ENCODE peak calls at places on chromosomes 16 and 17, in five cellular contexts. U, T, E, I and Y are unnamed samples.

GRCh38 chr16:379183-379960 is 2.4 kb downstream of the PGAP6 start:
- DNase-seq in U (no peak), T (no peak), E (no peak), I (no peak), Y (no peak)

GRCh38 chr16:28013878-28014277 is 49.6 kb downstream of the GSG1L start:
- DNase-seq in U (no peak), T (no peak), E (no peak), I (no peak), Y (no peak)

GRCh38 chr16:2968738-2969544 is at the start of gene PAQR4:
- DNase-seq in U (peak; percentile 90), T (peak; percentile 83), E (peak; percentile 91), I (peak; percentile 75), Y (peak; percentile 87)

GRCh38 chr17:57552114-57552601 is 192.9 kb downstream of the CCDC182 start:
- DNase-seq in U (no peak), T (peak; percentile 64), E (peak; percentile 77), I (peak; percentile 61), Y (no peak)

GRCh38 chr16:83887088-83887487 is 11.8 kb upstream of the MLYCD start:
- DNase-seq in U (no peak), T (no peak), E (peak; percentile 32), I (no peak), Y (peak; percentile 11)

GRCh38 chr16:15925631-15926030 is 23.8 kb upstream of the ABCC1 start:
- DNase-seq in U (no peak), T (no peak), E (no peak), I (no peak), Y (no peak)

GRCh38 chr16:65054457-65054856 is 67.4 kb downstream of the CDH11 start:
- DNase-seq in U (no peak), T (no peak), E (peak; percentile 19), I (no peak), Y (no peak)

GRCh38 chr16:4762205-4762604 is 4.8 kb downstream of the ZNF500 start:
- DNase-seq in U (no peak), T (no peak), E (no peak), I (no peak), Y (no peak)

GRCh38 chr17:13650096-13650675 is 48.5 kb upstream of the HS3ST3A1 start:
- DNase-seq in U (no peak), T (no peak), E (no peak), I (no peak), Y (no peak)

GRCh38 chr16:88287219-88287618 is 95.5 kb upstream of the ZNF469 start:
- DNase-seq in U (no peak), T (no peak), E (no peak), I (no peak), Y (no peak)

GRCh38 chr17:46193246-46193625 is at the start of gene KANSL1:
- DNase-seq in U (peak; percentile 94), T (peak; percentile 80), E (peak; percentile 97), I (peak; percentile 89), Y (peak; percentile 85)

GRCh38 chr16:35868630-35869029 is 2409.2 kb downstream of the TP53TG3F start:
- DNase-seq in U (no peak), T (no peak), E (no peak), I (no peak), Y (no peak)

GRCh38 chr16:30722443-30722842 is 23.5 kb downstream of the SRCAP start:
- DNase-seq in U (no peak), T (no peak), E (no peak), I (no peak), Y (no peak)
- TF ChIP-seq CTCF in U (no peak), T (no peak), E (no peak), I (no peak), Y (no peak)

DNA sequence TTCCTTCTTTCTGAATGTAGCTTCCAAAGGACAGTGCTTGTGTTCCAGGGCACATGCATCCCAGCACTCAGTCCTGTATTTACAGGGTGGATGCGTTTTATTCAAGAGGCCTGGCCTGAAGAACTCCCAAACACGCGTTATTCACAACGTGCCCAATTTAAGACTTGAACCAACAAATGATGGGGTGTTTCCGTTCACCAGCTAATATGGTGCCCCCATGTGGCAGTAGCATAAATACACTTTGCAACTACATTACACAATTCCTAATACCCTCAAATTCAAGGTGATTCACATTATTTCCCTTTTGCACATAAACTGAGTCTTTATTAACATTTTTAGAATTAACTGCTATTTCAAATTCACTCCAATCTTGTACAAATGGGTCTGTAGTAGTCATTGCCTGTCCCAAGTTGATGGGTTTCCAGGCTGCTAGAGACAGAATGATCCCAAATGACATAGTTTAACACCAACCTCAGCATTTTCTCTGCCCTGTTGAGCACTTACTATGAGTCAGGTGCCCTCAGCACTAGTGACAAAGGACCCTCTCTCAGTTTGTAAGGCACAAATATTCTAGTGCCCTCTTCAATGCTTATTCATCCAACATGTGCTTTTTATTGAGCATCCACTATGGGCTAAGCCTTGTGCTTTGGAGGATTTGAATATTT is 26.9 kb downstream of the HSD17B2 start:
- DNase-seq in U (no peak), T (no peak), E (peak; percentile 40), I (no peak), Y (no peak)
- H3K27me3 ChIP-seq in U (no peaks in the 10 kb centered on the region), T (no peaks in the 10 kb centered on the region), E (no peaks in the 10 kb centered on the region), I (no peaks in the 10 kb centered on the region), Y (no peaks in the 10 kb centered on the region)

DNA sequence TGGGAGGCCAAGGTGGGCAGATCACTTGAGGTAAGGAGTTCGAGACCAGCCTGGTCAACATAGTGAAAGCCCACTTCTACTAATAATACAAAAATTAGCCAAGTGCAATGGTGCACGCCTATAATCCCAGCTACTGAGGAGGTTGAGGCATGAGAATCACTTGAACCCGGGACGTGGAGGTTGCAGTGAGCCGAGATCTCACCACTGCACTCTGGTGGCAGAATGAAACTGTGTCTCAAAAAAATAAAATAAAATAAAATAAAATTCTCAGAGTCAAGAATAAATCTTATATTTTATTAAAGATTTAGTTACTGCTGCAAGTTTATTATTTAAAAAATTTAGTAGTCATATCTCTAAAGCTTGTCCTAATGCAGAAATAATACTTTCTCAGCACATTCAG is 29.7 kb downstream of the ARL4D start:
- DNase-seq in U (no peak), T (no peak), E (no peak), I (no peak), Y (no peak)
- TF ChIP-seq CTCF in U (no peak), T (no peak), E (peak; percentile 26), I (no peak), Y (no peak)

GRCh38 chr17:1643999-1644492 is 1.5 kb downstream of the SCARF1 start:
- DNase-seq in U (no peak), T (no peak), E (peak; percentile 24), I (no peak), Y (no peak)
- H3K27me3 ChIP-seq in U (no peaks in the 10 kb centered on the region), T (no peaks in the 10 kb centered on the region), E (peaks cover 8% of the 10 kb centered on the region), I (no peaks in the 10 kb centered on the region), Y (no peaks in the 10 kb centered on the region)

GRCh38 chr16:86367291-86368072 is 142.8 kb upstream of the FOXF1 start:
- DNase-seq in U (no peak), T (no peak), E (no peak), I (no peak), Y (no peak)
- TF ChIP-seq CTCF in U (no peak), T (no peak), E (no peak), I (no peak), Y (no peak)

GRCh38 chr16:86919531-86920305 is 341.4 kb downstream of the FOXL1 start:
- DNase-seq in U (no peak), T (no peak), E (no peak), I (no peak), Y (no peak)
- H3K27me3 ChIP-seq in U (no peaks in the 10 kb centered on the region), T (no peaks in the 10 kb centered on the region), E (no peaks in the 10 kb centered on the region), I (no peaks in the 10 kb centered on the region), Y (no peaks in the 10 kb centered on the region)

DNA sequence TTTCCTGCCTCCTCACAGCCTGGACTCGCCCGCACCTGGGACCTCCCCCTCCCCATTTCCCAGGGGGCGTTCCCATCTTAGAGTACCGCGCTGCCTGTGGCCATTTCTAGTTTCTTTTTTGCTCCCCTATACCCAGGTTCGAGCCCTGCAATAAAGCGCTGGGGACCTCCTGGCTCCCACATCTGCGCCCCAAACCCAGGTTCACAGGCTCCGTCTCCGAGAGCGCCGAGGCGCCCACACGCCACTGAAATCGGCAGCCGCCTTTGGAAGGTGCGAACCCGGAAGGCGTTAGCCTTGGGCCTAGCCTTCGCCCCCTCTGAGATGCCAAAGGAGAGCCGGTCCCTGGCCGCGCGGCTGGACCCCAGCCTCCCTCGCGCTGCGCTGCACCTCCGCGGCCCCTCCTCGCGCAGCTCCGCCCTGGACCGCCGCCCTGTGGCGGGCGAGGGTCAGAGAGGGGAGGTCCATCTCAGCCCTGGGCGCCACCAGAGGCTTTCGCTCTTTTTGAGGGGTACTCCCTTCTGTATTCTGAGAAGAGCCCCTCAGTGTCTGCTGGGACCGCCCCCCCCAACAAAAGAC is 1.8 kb downstream of the KCNJ12 start:
- DNase-seq in U (no peak), T (no peak), E (no peak), I (no peak), Y (no peak)
- TF ChIP-seq CTCF in U (no peak), T (no peak), E (peak; percentile 22), I (no peak), Y (no peak)

GRCh38 chr17:74900208-74900607 is 6.8 kb upstream of the FADS6 start:
- DNase-seq in U (no peak), T (no peak), E (no peak), I (no peak), Y (no peak)

GRCh38 chr17:74903671-74904070 is 10.2 kb upstream of the FADS6 start:
- DNase-seq in U (no peak), T (no peak), E (no peak), I (no peak), Y (no peak)

GRCh38 chr17:74903034-74903433 is 9.6 kb upstream of the FADS6 start:
- DNase-seq in U (no peak), T (no peak), E (no peak), I (no peak), Y (no peak)

GRCh38 chr17:74898376-74898946 is 5.0 kb upstream of the FADS6 start:
- DNase-seq in U (no peak), T (no peak), E (no peak), I (no peak), Y (no peak)

DNA sequence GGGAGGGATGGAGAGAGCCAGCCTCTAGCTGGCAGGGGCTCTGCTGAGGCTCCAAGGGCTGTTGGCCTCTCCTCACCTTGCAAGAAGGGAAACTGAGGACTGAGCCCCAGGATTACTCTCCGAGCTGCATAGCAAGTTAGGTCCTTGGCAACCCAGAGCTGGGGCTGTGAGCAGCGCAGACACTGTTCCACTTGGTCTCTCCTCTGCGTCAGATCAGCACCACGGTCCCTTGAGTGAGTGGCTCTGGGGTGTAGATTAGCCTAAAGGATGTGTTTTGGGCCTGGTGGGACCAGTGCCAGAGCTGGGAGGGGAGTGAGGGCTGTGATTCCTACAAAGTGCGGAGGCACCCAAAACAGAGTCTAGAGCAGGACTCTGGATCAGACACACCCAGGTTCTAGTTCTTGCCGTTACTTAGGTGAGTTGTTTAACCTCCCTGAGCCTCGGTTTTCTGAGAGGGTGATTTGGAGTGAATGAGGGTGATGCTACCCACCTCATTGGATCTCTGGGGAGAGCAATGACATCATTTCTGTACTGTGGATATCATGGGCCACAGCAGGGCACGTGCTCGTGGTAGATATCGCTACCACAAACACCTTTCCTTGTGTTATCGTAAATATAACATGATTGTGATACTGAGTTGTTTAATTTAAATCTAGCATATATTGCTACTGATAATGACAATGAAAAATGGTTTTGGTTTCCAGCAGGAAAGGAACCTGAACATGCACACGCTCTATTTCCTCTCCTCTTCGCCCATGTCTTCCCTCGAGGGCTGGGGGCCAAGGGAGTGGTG is 8.1 kb upstream of the FADS6 start:
- DNase-seq in U (no peak), T (no peak), E (no peak), I (no peak), Y (no peak)
- H3K27me3 ChIP-seq in U (no peaks in the 10 kb centered on the region), T (no peaks in the 10 kb centered on the region), E (peaks cover 4% of the 10 kb centered on the region), I (no peaks in the 10 kb centered on the region), Y (no peaks in the 10 kb centered on the region)

GRCh38 chr16:7405166-7405565 is 72.5 kb downstream of the RBFOX1 start:
- DNase-seq in U (peak; percentile 78), T (no peak), E (no peak), I (peak; percentile 15), Y (peak; percentile 70)
- TF ChIP-seq CTCF in U (peak; percentile 37), T (no peak), E (no peak), I (no peak), Y (peak; percentile 38)